ENCODE peak calls at places on chromosomes 2 and 18, in five cellular contexts. M is AG09309, A is left ventricle myocardium inferior, X is HFFc6, L is foreskin fibroblast. Y is an unnamed sample.

GRCh38 chr18:25175558-25175957 is 176.4 kb downstream of the ZNF521 start:
- DNase-seq in A (no peak), M (no peak), X (no peak), L (no peak), Y (no peak)

GRCh38 chr18:76376668-76377358 is 118.2 kb downstream of the ZNF516 start:
- DNase-seq in A (no peak), M (no peak), X (no peak), L (no peak), Y (no peak)

GRCh38 chr18:9475643-9476580 is 599 bp downstream of the RALBP1 start:
- DNase-seq in A (no peak), X (peak; percentile 4), L (peak; percentile 72), M (no peak), Y (no peak)

GRCh38 chr2:111202266-111203040 is 81.7 kb downstream of the BCL2L11 start:
- DNase-seq in A (no peak), M (no peak), X (peak; percentile 24), L (peak; percentile 59), Y (no peak)

GRCh38 chr2:144942516-144943256 is 422.8 kb upstream of the ZEB2 start:
- DNase-seq in X (peak; percentile 54), L (peak; percentile 81), A (no peak), M (no peak), Y (no peak)

GRCh38 chr2:43193996-43194869 is 32.2 kb downstream of the ZFP36L2 start:
- DNase-seq in M (no peak), L (no peak), A (no peak), X (no peak), Y (no peak)

GRCh38 chr18:26044807-26045206 is 45.6 kb downstream of the SS18 start:
- DNase-seq in L (no peak), M (no peak), A (no peak), X (no peak), Y (no peak)

GRCh38 chr2:20675701-20676352 is 8.9 kb downstream of the GDF7 start:
- DNase-seq in L (peak; percentile 43), A (no peak), X (no peak), M (no peak), Y (no peak)

GRCh38 chr2:63755216-63755615 is 86.5 kb upstream of the UGP2 start:
- DNase-seq in L (peak; percentile 72), M (no peak), X (no peak), A (no peak), Y (peak; percentile 34)

GRCh38 chr2:128298846-128299507 is 19.7 kb downstream of the HS6ST1 start:
- DNase-seq in M (no peak), X (no peak), L (no peak), A (no peak), Y (no peak)

GRCh38 chr18:57150828-57151227 is 3.9 kb downstream of the BOD1L2 start:
- DNase-seq in M (no peak), X (no peak), L (no peak), A (no peak), Y (no peak)

DNA sequence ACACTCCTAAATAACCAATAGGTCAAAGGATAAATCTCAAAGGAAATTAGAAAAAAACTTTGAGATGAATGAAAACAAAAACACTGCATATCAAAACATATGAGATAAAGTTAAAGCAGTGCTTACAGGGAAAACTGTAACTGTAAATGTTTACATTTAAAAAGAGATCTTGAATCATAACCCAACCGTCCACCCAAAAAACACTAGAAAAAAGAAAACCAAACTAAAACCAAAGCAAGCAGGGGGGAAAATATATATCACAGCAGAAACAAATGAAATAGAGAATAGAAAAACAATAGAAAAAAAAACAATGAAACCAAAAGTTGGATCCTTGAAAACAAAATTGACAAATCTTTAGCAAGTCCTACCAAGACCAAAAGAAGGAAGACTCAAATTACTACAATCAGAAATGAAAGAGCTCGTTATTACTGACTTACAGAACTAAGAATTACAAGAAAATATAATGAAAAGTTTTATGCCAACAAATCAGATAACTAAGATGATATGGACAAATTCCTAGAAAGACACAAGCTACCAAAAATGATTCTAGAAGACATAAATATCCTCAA is 65.6 kb downstream of the TLK1 start:
- DNase-seq in M (no peak), X (no peak), L (no peak), A (no peak), Y (no peak)
- TF ChIP-seq CTCF in M (no peak), X (no peak), L (no peak), A (no peak), Y (no peak)

DNA sequence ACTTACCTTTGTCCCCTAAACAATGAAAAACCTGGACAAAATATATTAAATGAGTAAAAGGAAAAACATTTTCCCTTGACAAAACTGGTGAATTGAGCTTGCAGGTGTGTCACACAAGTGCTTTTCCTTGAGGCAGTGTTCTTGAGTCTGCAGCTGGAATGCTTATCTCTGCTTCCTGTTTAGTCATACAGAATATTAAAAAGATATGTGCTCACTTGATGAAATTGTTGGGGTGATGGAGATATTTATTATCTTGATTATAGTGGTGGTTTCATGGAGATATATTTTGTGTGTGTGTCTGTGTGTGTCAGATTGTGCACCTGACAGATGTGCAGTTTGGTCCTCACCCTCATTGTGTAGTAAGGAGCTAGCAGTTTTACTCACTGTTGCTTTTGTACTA is 3.3 kb downstream of the TAF1B start:
- DNase-seq in M (no peak), A (no peak), X (peak; percentile 18), L (peak; percentile 55), Y (no peak)
- TF ChIP-seq CTCF in M (no peak), A (no peak), X (no peak), L (no peak), Y (no peak)

GRCh38 chr2:71609958-71610357 is 156.6 kb downstream of the DYSF start:
- DNase-seq in L (peak; percentile 45), M (peak; percentile 23), A (no peak), X (peak; percentile 60), Y (no peak)
- TF ChIP-seq CTCF in L (peak; percentile 5), M (peak; percentile 12), A (peak; percentile 54), X (peak; percentile 76), Y (no peak)

GRCh38 chr2:123811846-123812245 is 213.2 kb upstream of the CNTNAP5 start:
- DNase-seq in L (no peak), X (no peak), M (no peak), A (no peak), Y (no peak)

DNA sequence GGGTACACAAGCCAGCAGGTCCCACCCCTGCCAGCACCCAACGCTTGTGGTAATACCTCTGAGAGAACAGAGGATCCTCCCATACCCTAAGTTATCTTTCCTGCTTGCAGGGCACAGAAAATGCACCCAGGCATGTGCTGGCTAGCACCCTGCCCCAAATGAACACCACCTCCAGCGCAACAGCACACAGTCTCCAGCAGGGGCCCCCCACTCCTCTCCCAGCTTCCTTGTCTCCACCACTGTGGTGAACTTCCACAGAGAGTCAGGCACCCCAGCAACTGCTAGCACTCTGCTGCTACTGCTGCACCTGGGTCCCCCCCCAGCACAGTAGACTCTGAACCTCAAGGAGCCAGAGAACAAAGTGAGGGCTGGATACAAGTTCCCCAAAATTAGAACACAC is 216.8 kb upstream of the CNTNAP5 start:
- DNase-seq in X (no peak), A (no peak), L (no peak), M (no peak), Y (no peak)
- TF ChIP-seq CTCF in X (no peak), A (no peak), L (no peak), M (no peak), Y (no peak)

GRCh38 chr18:48828713-48829442 is 121.9 kb downstream of the SMAD7 start:
- DNase-seq in M (no peak), X (no peak), L (no peak), A (no peak), Y (no peak)
- TF ChIP-seq CTCF in M (no peak), X (no peak), L (no peak), A (no peak), Y (no peak)

DNA sequence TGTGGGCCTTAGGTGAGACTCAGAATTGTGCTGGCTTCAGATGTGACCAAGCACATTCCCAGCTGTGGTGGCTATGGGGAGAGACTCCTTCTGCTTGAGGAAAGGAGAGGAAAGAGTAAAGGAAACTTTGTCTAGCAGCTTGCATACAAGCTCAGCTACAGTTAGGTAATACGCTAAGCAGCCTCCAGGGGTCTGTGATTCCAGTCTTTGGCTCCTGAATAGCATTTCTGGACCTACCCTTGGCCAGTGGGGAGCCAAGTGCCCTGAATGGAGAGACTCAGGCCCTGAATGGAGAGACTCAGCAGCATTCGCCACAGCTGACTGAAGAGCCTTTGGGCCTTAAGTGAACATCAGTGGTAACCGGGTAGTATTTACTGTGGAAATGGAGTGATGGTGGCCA is 227.4 kb upstream of the CDH7 start:
- DNase-seq in M (no peak), L (no peak), X (no peak), A (no peak), Y (no peak)
- TF ChIP-seq CTCF in M (no peak), L (no peak), X (no peak), A (no peak), Y (no peak)

DNA sequence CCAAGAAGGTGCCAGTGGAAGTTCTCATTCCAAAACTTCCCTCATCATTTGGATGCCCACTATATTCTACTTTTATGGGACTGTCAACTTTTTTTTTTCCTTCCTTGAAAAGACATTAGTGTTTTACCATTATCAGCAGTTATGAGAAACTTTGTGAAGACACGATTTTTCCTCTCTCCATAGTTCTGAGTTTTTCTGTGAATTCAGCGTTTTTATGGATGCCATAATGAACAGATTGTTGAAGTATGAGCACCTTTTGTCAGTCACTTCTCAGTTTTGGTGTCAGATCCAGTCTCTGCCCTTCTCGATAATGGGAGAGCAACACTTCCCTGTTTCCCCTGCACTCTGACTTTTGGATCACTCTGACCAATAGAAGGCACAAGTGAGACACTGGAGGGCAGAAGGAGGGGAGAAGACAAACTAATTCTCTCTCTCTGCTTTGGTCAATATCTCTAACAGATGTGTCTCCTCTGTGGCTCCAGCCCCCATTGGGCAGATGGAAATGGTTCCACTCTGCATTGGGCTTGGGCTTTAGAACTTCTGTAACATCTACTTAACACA is 53.5 kb upstream of the FN1 start:
- DNase-seq in L (no peak), X (no peak), M (no peak), A (no peak), Y (no peak)
- TF ChIP-seq CTCF in L (no peak), X (no peak), M (no peak), A (no peak), Y (no peak)

DNA sequence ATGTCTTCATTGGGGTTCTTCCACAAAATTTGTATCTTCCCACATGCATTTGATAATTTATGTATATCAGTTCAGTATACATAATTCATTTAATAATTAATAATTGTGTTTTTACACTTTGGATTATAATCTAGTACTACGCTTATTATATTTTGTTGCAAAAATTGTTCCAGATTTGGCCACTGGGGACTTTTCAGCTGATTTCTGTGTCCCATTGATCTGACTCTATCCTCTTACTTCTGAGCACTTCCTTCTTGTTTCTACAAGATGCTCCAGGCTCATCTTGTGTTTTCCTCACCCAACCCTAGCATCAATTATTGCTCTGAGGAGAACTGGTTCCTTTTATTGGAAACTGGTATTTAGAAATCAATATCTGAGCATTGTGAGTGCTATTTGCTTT is 215.3 kb upstream of the CDH19 start:
- DNase-seq in X (no peak), L (no peak), M (no peak), A (no peak), Y (no peak)
- TF ChIP-seq CTCF in X (no peak), L (no peak), M (no peak), A (no peak), Y (no peak)

GRCh38 chr2:134760385-134760784 is 41.6 kb upstream of the TMEM163 start:
- DNase-seq in X (no peak), M (no peak), L (no peak), A (no peak), Y (no peak)
- TF ChIP-seq CTCF in X (no peak), M (no peak), L (no peak), A (no peak), Y (no peak)

Y was measured in BJ.